ENCODE peak calls at places on chromosomes 5 and 9, in six cellular contexts. One of them, this sample, is unnamed.

GRCh38 chr9:87609002-87609401 is 111.3 kb downstream of the DAPK1 start:
- DNase-seq in heart left ventricle: no peak
- DNase-seq in body of pancreas: no peak
- DNase-seq in fibroblast of lung: no peak
- DNase-seq in Panc1: no peak
- DNase-seq in colonic mucosa: no peak
- DNase-seq in this sample: no peak

GRCh38 chr9:133119461-133120342 is 1.3 kb downstream of the RALGDS start:
- DNase-seq in heart left ventricle: peak; percentile 65
- DNase-seq in body of pancreas: no peak
- DNase-seq in fibroblast of lung: peak; percentile 16
- DNase-seq in Panc1: no peak
- DNase-seq in colonic mucosa: peak; percentile 32
- DNase-seq in this sample: no peak

GRCh38 chr5:56414056-56414455 is 180.9 kb upstream of the ANKRD55 start:
- DNase-seq in heart left ventricle: no peak
- DNase-seq in body of pancreas: no peak
- DNase-seq in fibroblast of lung: no peak
- DNase-seq in Panc1: no peak
- DNase-seq in colonic mucosa: no peak
- DNase-seq in this sample: no peak

GRCh38 chr5:103562084-103562452 is 521 bp downstream of the NUDT12 start:
- DNase-seq in heart left ventricle: peak; percentile 54
- DNase-seq in body of pancreas: peak; percentile 31
- DNase-seq in fibroblast of lung: no peak
- DNase-seq in Panc1: no peak
- DNase-seq in colonic mucosa: peak; percentile 42
- DNase-seq in this sample: no peak

GRCh38 chr5:11851965-11852745 is 52.1 kb downstream of the CTNND2 start:
- DNase-seq in heart left ventricle: no peak
- DNase-seq in body of pancreas: no peak
- DNase-seq in fibroblast of lung: peak; percentile 68
- DNase-seq in Panc1: no peak
- DNase-seq in colonic mucosa: no peak
- DNase-seq in this sample: no peak

GRCh38 chr5:159641371-159642039 is 274.8 kb upstream of the ADRA1B start:
- DNase-seq in heart left ventricle: peak; percentile 54
- DNase-seq in body of pancreas: no peak
- DNase-seq in fibroblast of lung: no peak
- DNase-seq in Panc1: no peak
- DNase-seq in colonic mucosa: no peak
- DNase-seq in this sample: no peak

GRCh38 chr5:112549127-112549526 is 130.1 kb upstream of the EPB41L4A start:
- DNase-seq in heart left ventricle: no peak
- DNase-seq in body of pancreas: no peak
- DNase-seq in fibroblast of lung: no peak
- DNase-seq in Panc1: no peak
- DNase-seq in colonic mucosa: no peak
- DNase-seq in this sample: no peak

GRCh38 chr5:38134750-38135330 is 123.5 kb upstream of the EGFLAM start:
- DNase-seq in heart left ventricle: no peak
- DNase-seq in body of pancreas: no peak
- DNase-seq in fibroblast of lung: no peak
- DNase-seq in Panc1: no peak
- DNase-seq in colonic mucosa: no peak
- DNase-seq in this sample: no peak

GRCh38 chr9:131318211-131318610 is 28.7 kb downstream of the PLPP7 start:
- DNase-seq in heart left ventricle: no peak
- DNase-seq in body of pancreas: no peak
- DNase-seq in fibroblast of lung: no peak
- DNase-seq in Panc1: no peak
- DNase-seq in colonic mucosa: no peak
- DNase-seq in this sample: no peak

GRCh38 chr9:127033784-127034183 is 88.7 kb downstream of the ANGPTL2 start:
- DNase-seq in heart left ventricle: no peak
- DNase-seq in body of pancreas: no peak
- DNase-seq in fibroblast of lung: peak; percentile 37
- DNase-seq in Panc1: no peak
- DNase-seq in colonic mucosa: no peak
- DNase-seq in this sample: no peak

GRCh38 chr5:5306696-5307095 is 115.8 kb upstream of the ICE1 start:
- DNase-seq in heart left ventricle: no peak
- DNase-seq in body of pancreas: no peak
- DNase-seq in fibroblast of lung: peak; percentile 85
- DNase-seq in Panc1: no peak
- DNase-seq in colonic mucosa: no peak
- DNase-seq in this sample: no peak

GRCh38 chr5:175797521-175798038 is 73.8 kb upstream of the CPLX2 start:
- DNase-seq in heart left ventricle: no peak
- DNase-seq in body of pancreas: peak; percentile 34
- DNase-seq in fibroblast of lung: no peak
- DNase-seq in Panc1: no peak
- DNase-seq in colonic mucosa: no peak
- DNase-seq in this sample: no peak

GRCh38 chr9:135283621-135284020 is 196.0 kb upstream of the PPP1R26 start:
- DNase-seq in heart left ventricle: no peak
- DNase-seq in body of pancreas: no peak
- DNase-seq in fibroblast of lung: no peak
- DNase-seq in Panc1: no peak
- DNase-seq in colonic mucosa: no peak
- DNase-seq in this sample: no peak

GRCh38 chr9:91555132-91555531 is 131.5 kb upstream of the NFIL3 start:
- DNase-seq in heart left ventricle: no peak
- DNase-seq in body of pancreas: no peak
- DNase-seq in fibroblast of lung: peak; percentile 72
- DNase-seq in Panc1: no peak
- DNase-seq in colonic mucosa: no peak
- DNase-seq in this sample: no peak

GRCh38 chr5:150492621-150493020 is 15.3 kb upstream of the NDST1 start:
- DNase-seq in heart left ventricle: no peak
- DNase-seq in body of pancreas: no peak
- DNase-seq in fibroblast of lung: peak; percentile 84
- DNase-seq in Panc1: no peak
- DNase-seq in colonic mucosa: no peak
- DNase-seq in this sample: no peak

GRCh38 chr9:4859035-4859434 is 66.3 kb downstream of the RCL1 start:
- DNase-seq in heart left ventricle: no peak
- DNase-seq in body of pancreas: no peak
- DNase-seq in fibroblast of lung: no peak
- DNase-seq in Panc1: no peak
- DNase-seq in colonic mucosa: no peak
- DNase-seq in this sample: no peak

GRCh38 chr5:57447656-57448055 is 35.0 kb downstream of the ACTBL2 start:
- DNase-seq in heart left ventricle: no peak
- DNase-seq in body of pancreas: no peak
- DNase-seq in fibroblast of lung: peak; percentile 86
- DNase-seq in Panc1: no peak
- DNase-seq in colonic mucosa: no peak
- DNase-seq in this sample: no peak

GRCh38 chr9:21576331-21577189 is 94.4 kb upstream of the IFNE start:
- DNase-seq in heart left ventricle: no peak
- DNase-seq in body of pancreas: no peak
- DNase-seq in fibroblast of lung: peak; percentile 98
- DNase-seq in Panc1: no peak
- DNase-seq in colonic mucosa: no peak
- DNase-seq in this sample: no peak

GRCh38 chr9:117552811-117553210 is 138.0 kb upstream of the ASTN2 start:
- DNase-seq in heart left ventricle: no peak
- DNase-seq in body of pancreas: no peak
- DNase-seq in fibroblast of lung: no peak
- DNase-seq in Panc1: no peak
- DNase-seq in colonic mucosa: no peak
- DNase-seq in this sample: no peak

GRCh38 chr9:133121200-133122166 is at the start of gene RALGDS:
- DNase-seq in heart left ventricle: peak; percentile 94
- DNase-seq in body of pancreas: peak; percentile 95
- DNase-seq in fibroblast of lung: peak; percentile 77
- DNase-seq in Panc1: no peak
- DNase-seq in colonic mucosa: peak; percentile 95
- DNase-seq in this sample: peak; percentile 67

GRCh38 chr5:36066540-36067210 is at the start of gene UGT3A2:
- DNase-seq in heart left ventricle: no peak
- DNase-seq in body of pancreas: no peak
- DNase-seq in fibroblast of lung: no peak
- DNase-seq in Panc1: no peak
- DNase-seq in colonic mucosa: no peak
- DNase-seq in this sample: no peak

GRCh38 chr5:124393564-124394379 is 352.7 kb downstream of the ZNF608 start:
- DNase-seq in heart left ventricle: no peak
- DNase-seq in body of pancreas: no peak
- DNase-seq in fibroblast of lung: no peak
- DNase-seq in Panc1: no peak
- DNase-seq in colonic mucosa: no peak
- DNase-seq in this sample: no peak

GRCh38 chr9:125506045-125506444 is 201.0 kb downstream of the MAPKAP1 start:
- DNase-seq in heart left ventricle: no peak
- DNase-seq in body of pancreas: no peak
- DNase-seq in fibroblast of lung: no peak
- DNase-seq in Panc1: no peak
- DNase-seq in colonic mucosa: no peak
- DNase-seq in this sample: no peak
- H3K27ac ChIP-seq in heart left ventricle: peak overlapping the region; percentile 60
- H3K27ac ChIP-seq in body of pancreas: no peak overlapping the region
- H3K27ac ChIP-seq in fibroblast of lung: peak overlapping the region; percentile 7
- H3K27ac ChIP-seq in Panc1: no peak overlapping the region
- H3K27ac ChIP-seq in colonic mucosa: no peak overlapping the region
- H3K27ac ChIP-seq in this sample: no peak overlapping the region

GRCh38 chr5:109374625-109375024 is 35.1 kb downstream of the PJA2 start:
- DNase-seq in heart left ventricle: no peak
- DNase-seq in body of pancreas: no peak
- DNase-seq in fibroblast of lung: no peak
- DNase-seq in Panc1: no peak
- DNase-seq in colonic mucosa: no peak
- DNase-seq in this sample: no peak
- TF ChIP-seq CTCF in heart left ventricle: no peak
- TF ChIP-seq CTCF in body of pancreas: no peak
- TF ChIP-seq CTCF in fibroblast of lung: no peak
- TF ChIP-seq CTCF in Panc1: peak; percentile 13
- TF ChIP-seq CTCF in colonic mucosa: no peak
- TF ChIP-seq CTCF in this sample: no peak

GRCh38 chr5:83434929-83435328 is 36.6 kb upstream of the VCAN start:
- DNase-seq in heart left ventricle: no peak
- DNase-seq in body of pancreas: no peak
- DNase-seq in fibroblast of lung: peak; percentile 17
- DNase-seq in Panc1: no peak
- DNase-seq in colonic mucosa: no peak
- DNase-seq in this sample: no peak
- H3K4me1 ChIP-seq in heart left ventricle: no peaks in the 10 kb centered on the region
- H3K4me1 ChIP-seq in body of pancreas: peaks cover 11% of the 10 kb centered on the region
- H3K4me1 ChIP-seq in fibroblast of lung: no peaks in the 10 kb centered on the region
- H3K4me1 ChIP-seq in Panc1: no peaks in the 10 kb centered on the region
- H3K4me1 ChIP-seq in colonic mucosa: no peaks in the 10 kb centered on the region
- H3K4me1 ChIP-seq in this sample: no peaks in the 10 kb centered on the region

GRCh38 chr9:89519393-89519805 is 21.5 kb upstream of the SEMA4D start:
- DNase-seq in heart left ventricle: no peak
- DNase-seq in body of pancreas: peak; percentile 82
- DNase-seq in fibroblast of lung: peak; percentile 20
- DNase-seq in Panc1: no peak
- DNase-seq in colonic mucosa: no peak
- DNase-seq in this sample: no peak
- H3K27ac ChIP-seq in heart left ventricle: no peak overlapping the region
- H3K27ac ChIP-seq in body of pancreas: peak overlapping the region; percentile 49
- H3K27ac ChIP-seq in fibroblast of lung: no peak overlapping the region
- H3K27ac ChIP-seq in Panc1: no peak overlapping the region
- H3K27ac ChIP-seq in colonic mucosa: no peak overlapping the region
- H3K27ac ChIP-seq in this sample: no peak overlapping the region

DNA sequence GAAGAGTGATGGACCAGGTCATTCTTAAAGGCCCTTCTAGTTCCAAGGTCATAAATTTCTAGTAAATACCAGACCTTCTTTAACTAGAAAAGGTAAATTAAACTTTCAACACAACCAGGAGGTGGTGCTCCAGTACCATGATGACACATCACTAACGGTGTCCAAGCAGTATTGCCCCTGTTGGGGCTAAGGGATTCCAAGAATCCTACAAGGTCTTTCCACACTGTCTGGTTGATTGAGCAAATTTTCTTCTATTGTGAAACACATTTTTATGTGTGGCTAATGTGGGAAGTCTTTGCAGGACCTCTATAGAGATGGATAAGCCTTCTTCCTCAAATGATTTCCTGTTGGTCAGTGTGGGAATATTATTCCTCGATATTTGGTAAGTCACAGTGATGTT is 459.6 kb upstream of the PAPPA start:
- DNase-seq in heart left ventricle: no peak
- DNase-seq in body of pancreas: peak; percentile 7
- DNase-seq in fibroblast of lung: peak; percentile 85
- DNase-seq in Panc1: no peak
- DNase-seq in colonic mucosa: no peak
- DNase-seq in this sample: no peak
- TF ChIP-seq CTCF in heart left ventricle: peak; percentile 35
- TF ChIP-seq CTCF in body of pancreas: peak; percentile 35
- TF ChIP-seq CTCF in fibroblast of lung: peak; percentile 50
- TF ChIP-seq CTCF in Panc1: no peak
- TF ChIP-seq CTCF in colonic mucosa: no peak
- TF ChIP-seq CTCF in this sample: peak; percentile 34

DNA sequence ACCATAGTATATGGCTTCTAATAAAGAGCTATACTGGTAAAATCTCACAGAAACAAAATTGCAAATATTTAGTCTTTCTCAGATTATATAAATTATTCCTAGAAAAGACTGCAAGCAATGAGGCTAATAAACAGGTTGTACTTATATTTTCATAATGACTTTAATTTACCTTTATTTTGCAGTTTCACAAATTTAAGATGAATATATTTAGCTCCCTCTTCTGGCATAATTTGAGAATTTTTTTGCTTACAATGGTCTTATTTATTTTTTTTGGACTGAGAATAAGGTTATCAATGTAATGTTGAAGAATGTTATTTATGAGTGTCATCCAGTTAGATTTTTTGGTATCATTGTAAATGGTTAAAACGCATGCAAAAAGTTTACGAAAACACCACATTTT is 56.7 kb downstream of the PIK3R1 start:
- DNase-seq in heart left ventricle: no peak
- DNase-seq in body of pancreas: no peak
- DNase-seq in fibroblast of lung: no peak
- DNase-seq in Panc1: no peak
- DNase-seq in colonic mucosa: no peak
- DNase-seq in this sample: no peak
- H3K4me1 ChIP-seq in heart left ventricle: peaks cover 85% of the 10 kb centered on the region
- H3K4me1 ChIP-seq in body of pancreas: peaks cover 22% of the 10 kb centered on the region
- H3K4me1 ChIP-seq in fibroblast of lung: peaks cover 10% of the 10 kb centered on the region
- H3K4me1 ChIP-seq in Panc1: peaks cover 2% of the 10 kb centered on the region
- H3K4me1 ChIP-seq in colonic mucosa: peaks cover 3% of the 10 kb centered on the region
- H3K4me1 ChIP-seq in this sample: peaks cover 46% of the 10 kb centered on the region

GRCh38 chr9:138077898-138078540 is 200.4 kb downstream of the CACNA1B start:
- DNase-seq in heart left ventricle: peak; percentile 35
- DNase-seq in body of pancreas: no peak
- DNase-seq in fibroblast of lung: no peak
- DNase-seq in Panc1: no peak
- DNase-seq in colonic mucosa: no peak
- DNase-seq in this sample: no peak
- H3K27ac ChIP-seq in heart left ventricle: no peak overlapping the region
- H3K27ac ChIP-seq in body of pancreas: no peak overlapping the region
- H3K27ac ChIP-seq in fibroblast of lung: no peak overlapping the region
- H3K27ac ChIP-seq in Panc1: no peak overlapping the region
- H3K27ac ChIP-seq in colonic mucosa: no peak overlapping the region
- H3K27ac ChIP-seq in this sample: no peak overlapping the region

DNA sequence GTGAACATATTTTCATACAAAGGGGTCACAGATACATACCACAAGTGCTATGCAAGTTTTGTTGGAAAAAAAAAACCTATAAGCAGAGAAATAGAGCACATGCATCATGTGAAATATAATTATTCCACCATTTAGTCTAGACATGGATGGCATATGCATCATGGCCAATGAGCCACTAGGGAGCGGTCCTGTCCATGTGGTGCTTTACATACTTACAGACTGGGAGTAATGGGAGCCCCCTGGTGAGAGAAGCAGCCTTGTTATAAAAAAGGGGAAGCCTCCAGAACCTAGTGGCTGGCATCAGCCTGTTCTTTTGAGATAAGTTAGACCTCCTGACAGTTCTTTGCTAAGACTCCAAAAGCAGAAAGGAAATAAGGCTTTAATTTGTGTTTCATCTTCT is 1524.1 kb downstream of the MAT2B start:
- DNase-seq in heart left ventricle: no peak
- DNase-seq in body of pancreas: peak; percentile 24
- DNase-seq in fibroblast of lung: peak; percentile 44
- DNase-seq in Panc1: no peak
- DNase-seq in colonic mucosa: no peak
- DNase-seq in this sample: no peak
- TF ChIP-seq CTCF in heart left ventricle: no peak
- TF ChIP-seq CTCF in body of pancreas: peak; percentile 23
- TF ChIP-seq CTCF in fibroblast of lung: no peak
- TF ChIP-seq CTCF in Panc1: peak; percentile 32
- TF ChIP-seq CTCF in colonic mucosa: no peak
- TF ChIP-seq CTCF in this sample: no peak

This sample was measured in thoracic aorta.